ENCODE peak calls at places on chromosomes 5 and 9, in nine cellular contexts. K is naive thymus-derived CD8-positive, alpha-beta T cell; E is epithelial cell of proximal tubule; G is left ventricle myocardium superior; F is AG09309; N is astrocyte of the spinal cord; X is prostate gland; P is globus pallidus; V is activated gamma-delta T cell treated with anti-CD3 and anti-CD28 coated beads, Interleukin-2, amount 50 U/mL, for 16 hours. M is an unnamed sample.

GRCh38 chr9:132589148-132590036 is 7.0 kb downstream of the BARHL1 start:
- DNase-seq in K (no peak), E (no peak), G (peak), F (no peak), N (no peak), X (no peak), P (no peak), V (no peak), M (no peak)

GRCh38 chr5:172872997-172873491 is 39.0 kb downstream of the ERGIC1 start:
- DNase-seq in K (no peak), E (no peak), G (peak), F (no peak), N (peak), X (peak), P (no peak), V (no peak), M (peak)

GRCh38 chr9:114387678-114388431 is at the start of gene AKNA:
- DNase-seq in K (peak), E (no peak), G (peak), F (no peak), N (peak), X (peak), P (peak), V (peak), M (peak)

GRCh38 chr5:180109920-180110319 is 38.4 kb upstream of the RNF130 start:
- DNase-seq in K (no peak), E (no peak), G (no peak), F (no peak), N (no peak), X (no peak), P (no peak), V (no peak), M (no peak)

GRCh38 chr9:18479405-18479804 is 5.5 kb downstream of the ADAMTSL1 start:
- DNase-seq in K (no peak), E (no peak), G (no peak), F (no peak), N (no peak), X (no peak), P (no peak), V (no peak), M (no peak)

GRCh38 chr5:153081385-153081784 is 409.1 kb upstream of the GRIA1 start:
- DNase-seq in K (no peak), E (no peak), G (no peak), F (no peak), N (no peak), X (no peak), P (no peak), V (no peak), M (no peak)

GRCh38 chr9:115127191-115127817 is 9.3 kb upstream of the TNC start:
- DNase-seq in K (no peak), E (no peak), G (no peak), F (no peak), N (peak), X (no peak), P (no peak), V (no peak), M (no peak)

GRCh38 chr5:54632131-54632551 is 114.6 kb downstream of the SNX18 start:
- DNase-seq in K (no peak), E (no peak), G (no peak), F (no peak), N (no peak), X (no peak), P (peak), V (no peak), M (no peak)

GRCh38 chr5:93008502-93009167 is 572.4 kb downstream of the NR2F1-AS1 start:
- DNase-seq in K (no peak), E (no peak), G (no peak), F (no peak), N (no peak), X (no peak), P (no peak), V (no peak), M (no peak)

GRCh38 chr9:110083866-110084265 is 124.1 kb downstream of the C9orf152 start:
- DNase-seq in K (no peak), E (no peak), G (no peak), F (no peak), N (no peak), X (no peak), P (no peak), V (no peak), M (no peak)

GRCh38 chr9:136944094-136944518 is 432 bp downstream of the FBXW5 start:
- DNase-seq in K (no peak), E (no peak), G (no peak), F (peak), N (peak), X (no peak), P (peak), V (no peak), M (no peak)

GRCh38 chr5:159156839-159157238 is 52.5 kb downstream of the RNF145 start:
- DNase-seq in K (peak), E (peak), G (no peak), F (peak), N (peak), X (peak), P (peak), V (no peak), M (peak)

GRCh38 chr5:127213231-127213630 is 77.4 kb upstream of the MEGF10 start:
- DNase-seq in K (no peak), E (no peak), G (no peak), F (no peak), N (no peak), X (no peak), P (no peak), V (no peak), M (no peak)

GRCh38 chr9:135023389-135023788 is 64.1 kb upstream of the OLFM1 start:
- DNase-seq in K (no peak), E (no peak), G (no peak), F (no peak), N (no peak), X (peak), P (no peak), V (no peak), M (no peak)

GRCh38 chr5:77993141-77993540 is 217.0 kb upstream of the TBCA start:
- DNase-seq in K (no peak), E (no peak), G (no peak), F (no peak), N (no peak), X (no peak), P (peak), V (no peak), M (no peak)

GRCh38 chr5:139806111-139806510 is 10.5 kb downstream of the PSD2 start:
- DNase-seq in K (no peak), E (no peak), G (no peak), F (no peak), N (no peak), X (no peak), P (peak), V (no peak), M (no peak)

GRCh38 chr5:134255418-134256150 is 29.7 kb upstream of the PPP2CA start:
- DNase-seq in K (no peak), E (no peak), G (no peak), F (no peak), N (peak), X (no peak), P (no peak), V (no peak), M (no peak)

GRCh38 chr5:76175051-76175666 is 92.0 kb downstream of the SV2C start:
- DNase-seq in K (peak), E (no peak), G (no peak), F (no peak), N (peak), X (peak), P (peak), V (peak), M (peak)

GRCh38 chr5:126509339-126509738 is 85.7 kb downstream of the ALDH7A1 start:
- DNase-seq in K (no peak), E (peak), G (no peak), F (no peak), N (no peak), X (no peak), P (no peak), V (no peak), M (no peak)

GRCh38 chr9:111974092-111974681 is 77.6 kb downstream of the UGCG start:
- DNase-seq in K (no peak), E (no peak), G (no peak), F (peak), N (peak), X (no peak), P (no peak), V (no peak), M (no peak)

GRCh38 chr5:100517301-100517974 is 17.7 kb upstream of the FAM174A start:
- DNase-seq in K (no peak), E (no peak), G (no peak), F (no peak), N (no peak), X (no peak), P (no peak), V (no peak), M (peak)

M was measured in thyroid gland.